ENCODE peak calls at places on chromosomes 16 and 17, in nine cellular contexts. V, G, I, J, N, S, H, L and P are unnamed samples.
A peak's percentile ranks its signal among the peaks of the same experiment; 100 is the strongest.

GRCh38 chr17:80889231-80889896 is 102.3 kb upstream of the CHMP6 start:
- DNase-seq in V (no peak), G (no peak), I (no peak), J (no peak), N (no peak), S (no peak), H (peak; percentile 32), L (no peak), P (no peak)

GRCh38 chr16:10756574-10756973 is 12.9 kb downstream of the NUBP1 start:
- DNase-seq in V (no peak), G (no peak), I (no peak), J (no peak), N (peak; percentile 22), S (no peak), H (no peak), L (no peak), P (no peak)

GRCh38 chr16:10557750-10558149 is 22.6 kb downstream of the EMP2 start:
- DNase-seq in V (no peak), G (no peak), I (no peak), J (no peak), N (no peak), S (no peak), H (no peak), L (no peak), P (no peak)

GRCh38 chr16:46763147-46763546 is 15.0 kb upstream of the MYLK3 start:
- DNase-seq in V (no peak), G (no peak), I (no peak), J (no peak), N (no peak), S (peak; percentile 91), H (no peak), L (no peak), P (peak; percentile 88)

GRCh38 chr17:9872852-9873251 is 32.2 kb downstream of the RCVRN start:
- DNase-seq in V (no peak), G (no peak), I (no peak), J (no peak), N (no peak), S (no peak), H (no peak), L (no peak), P (no peak)

GRCh38 chr17:81684442-81684911 is 666 bp downstream of the HGS start:
- DNase-seq in V (no peak), G (no peak), I (peak; percentile 30), J (peak; percentile 43), N (peak; percentile 81), S (no peak), H (no peak), L (no peak), P (no peak)

GRCh38 chr16:48910214-48910613 is 300.2 kb upstream of the N4BP1 start:
- DNase-seq in V (no peak), G (no peak), I (no peak), J (no peak), N (no peak), S (no peak), H (no peak), L (no peak), P (no peak)

GRCh38 chr16:65343556-65343955 is 221.7 kb upstream of the CDH11 start:
- DNase-seq in V (no peak), G (no peak), I (no peak), J (no peak), N (peak; percentile 7), S (no peak), H (no peak), L (no peak), P (no peak)

GRCh38 chr17:28174352-28175046 is 132.0 kb downstream of the NLK start:
- DNase-seq in V (peak; percentile 31), G (no peak), I (peak; percentile 9), J (peak; percentile 10), N (no peak), S (no peak), H (peak; percentile 47), L (no peak), P (no peak)

GRCh38 chr16:70688266-70688742 is 2.5 kb upstream of the MTSS2 start:
- DNase-seq in V (no peak), G (no peak), I (no peak), J (no peak), N (peak; percentile 29), S (peak; percentile 90), H (no peak), L (no peak), P (peak; percentile 86)

GRCh38 chr17:38674749-38675615 is at the start of gene EPOP:
- DNase-seq in V (peak; percentile 68), G (peak; percentile 79), I (peak; percentile 75), J (peak; percentile 95), N (peak; percentile 72), S (peak; percentile 60), H (peak; percentile 71), L (peak; percentile 78), P (peak; percentile 73)

GRCh38 chr17:59914274-59914854 is 21.4 kb downstream of the RPS6KB1 start:
- DNase-seq in V (peak; percentile 50), G (peak; percentile 63), I (peak; percentile 50), J (no peak), N (peak; percentile 72), S (peak; percentile 58), H (peak; percentile 64), L (no peak), P (peak; percentile 62)

GRCh38 chr16:67028555-67029248 is at the start of gene CBFB:
- DNase-seq in V (peak; percentile 96), G (peak; percentile 52), I (peak; percentile 91), J (peak; percentile 93), N (peak; percentile 89), S (peak; percentile 84), H (peak; percentile 96), L (peak; percentile 91), P (peak; percentile 86)

GRCh38 chr16:25014500-25015147 is 545 bp downstream of the ARHGAP17 start:
- DNase-seq in V (peak; percentile 15), G (peak; percentile 10), I (peak; percentile 54), J (peak; percentile 34), N (peak; percentile 64), S (peak; percentile 79), H (peak; percentile 23), L (peak; percentile 8), P (peak; percentile 72)

GRCh38 chr17:76076765-76077581 is 2.0 kb upstream of the ZACN start:
- DNase-seq in V (peak; percentile 66), G (no peak), I (no peak), J (peak; percentile 41), N (no peak), S (no peak), H (peak; percentile 74), L (peak; percentile 48), P (no peak)

GRCh38 chr17:82884923-82885322 is 45.1 kb upstream of the ZNF750 start:
- DNase-seq in V (peak; percentile 18), G (no peak), I (peak; percentile 39), J (peak; percentile 33), N (no peak), S (no peak), H (peak; percentile 45), L (no peak), P (no peak)

GRCh38 chr17:78109489-78109761 is 19.1 kb downstream of the TMC6 start:
- DNase-seq in V (no peak), G (no peak), I (no peak), J (no peak), N (no peak), S (no peak), H (no peak), L (no peak), P (no peak)

GRCh38 chr16:22659933-22660332 is 149.2 kb downstream of the NPIPB5 start:
- DNase-seq in V (no peak), G (peak; percentile 35), I (no peak), J (no peak), N (no peak), S (peak; percentile 93), H (no peak), L (no peak), P (peak; percentile 93)

GRCh38 chr17:7716299-7716886 is 1.2 kb upstream of the DNAH2 start:
- DNase-seq in V (no peak), G (no peak), I (no peak), J (no peak), N (no peak), S (no peak), H (no peak), L (no peak), P (no peak)

GRCh38 chr17:16488572-16488997 is 3.4 kb downstream of the LRRC75A start:
- DNase-seq in V (no peak), G (no peak), I (peak; percentile 94), J (no peak), N (no peak), S (no peak), H (no peak), L (no peak), P (no peak)

GRCh38 chr17:79189264-79189663 is 114.6 kb downstream of the ENGASE start:
- DNase-seq in V (no peak), G (no peak), I (no peak), J (no peak), N (no peak), S (no peak), H (no peak), L (no peak), P (no peak)

GRCh38 chr17:39622380-39623006 is 4.3 kb upstream of the PPP1R1B start:
- DNase-seq in V (no peak), G (no peak), I (no peak), J (peak; percentile 35), N (no peak), S (no peak), H (peak; percentile 34), L (no peak), P (no peak)

GRCh38 chr16:72107371-72107770 is 13.7 kb downstream of the DHX38 start:
- DNase-seq in V (no peak), G (no peak), I (no peak), J (no peak), N (no peak), S (no peak), H (no peak), L (no peak), P (no peak)